ENCODE peak calls at places on chromosomes 7 and 10, in six cellular contexts. One of them, this sample, is unnamed.
A peak's percentile ranks its signal among the peaks of the same experiment; 100 is the strongest.

GRCh38 chr10:98316661-98317060 is 48.7 kb upstream of the LOXL4 start:
- ATAC-seq in GM12878: no peak
- ATAC-seq in K562: no peak
- ATAC-seq in HepG2: no peak
- ATAC-seq in upper lobe of left lung: peak; percentile 50
- ATAC-seq in A549: no peak
- ATAC-seq in this sample: peak; percentile 50

GRCh38 chr7:39673868-39674267 is 50.5 kb downstream of the RALA start:
- ATAC-seq in GM12878: no peak
- ATAC-seq in HepG2: no peak
- ATAC-seq in K562: no peak
- ATAC-seq in upper lobe of left lung: no peak
- ATAC-seq in A549: no peak
- ATAC-seq in this sample: no peak

GRCh38 chr10:123904834-123905409 is 13.3 kb upstream of the CPXM2 start:
- ATAC-seq in upper lobe of left lung: no peak
- ATAC-seq in GM12878: no peak
- ATAC-seq in HepG2: no peak
- ATAC-seq in K562: no peak
- ATAC-seq in A549: no peak
- ATAC-seq in this sample: no peak

GRCh38 chr7:123580406-123581161 is 21.0 kb upstream of the ASB15 start:
- ATAC-seq in GM12878: peak; percentile 89
- ATAC-seq in A549: peak; percentile 96
- ATAC-seq in K562: peak; percentile 96
- ATAC-seq in upper lobe of left lung: peak; percentile 55
- ATAC-seq in HepG2: peak; percentile 96
- ATAC-seq in this sample: no peak

GRCh38 chr10:80158598-80159127 is 26.1 kb downstream of the PLAC9 start:
- ATAC-seq in upper lobe of left lung: peak; percentile 87
- ATAC-seq in HepG2: no peak
- ATAC-seq in K562: peak; percentile 76
- ATAC-seq in GM12878: no peak
- ATAC-seq in A549: peak; percentile 89
- ATAC-seq in this sample: peak; percentile 90

GRCh38 chr10:61882621-61883375 is 18.7 kb upstream of the ARID5B start:
- ATAC-seq in GM12878: peak; percentile 75
- ATAC-seq in A549: no peak
- ATAC-seq in HepG2: no peak
- ATAC-seq in K562: peak; percentile 28
- ATAC-seq in upper lobe of left lung: no peak
- ATAC-seq in this sample: no peak

GRCh38 chr7:12444785-12445184 is 41.1 kb upstream of the VWDE start:
- ATAC-seq in K562: no peak
- ATAC-seq in upper lobe of left lung: no peak
- ATAC-seq in A549: no peak
- ATAC-seq in HepG2: no peak
- ATAC-seq in GM12878: no peak
- ATAC-seq in this sample: no peak

GRCh38 chr7:132509667-132510066 is 66.6 kb downstream of the PLXNA4 start:
- ATAC-seq in HepG2: no peak
- ATAC-seq in upper lobe of left lung: no peak
- ATAC-seq in K562: no peak
- ATAC-seq in A549: no peak
- ATAC-seq in GM12878: no peak
- ATAC-seq in this sample: no peak

GRCh38 chr10:124356706-124357582 is 61.8 kb downstream of the OAT start:
- ATAC-seq in K562: no peak
- ATAC-seq in upper lobe of left lung: no peak
- ATAC-seq in GM12878: no peak
- ATAC-seq in HepG2: no peak
- ATAC-seq in A549: no peak
- ATAC-seq in this sample: no peak

GRCh38 chr7:50711271-50712175 is 71.2 kb downstream of the GRB10 start:
- ATAC-seq in A549: peak; percentile 37
- ATAC-seq in HepG2: no peak
- ATAC-seq in upper lobe of left lung: peak; percentile 53
- ATAC-seq in GM12878: no peak
- ATAC-seq in K562: no peak
- ATAC-seq in this sample: peak; percentile 15

GRCh38 chr10:32033171-32033570 is 23.1 kb downstream of the KIF5B start:
- ATAC-seq in upper lobe of left lung: no peak
- ATAC-seq in HepG2: no peak
- ATAC-seq in A549: no peak
- ATAC-seq in GM12878: no peak
- ATAC-seq in K562: no peak
- ATAC-seq in this sample: no peak

GRCh38 chr7:69880848-69881247 is 282.6 kb downstream of the AUTS2 start:
- ATAC-seq in A549: no peak
- ATAC-seq in K562: no peak
- ATAC-seq in HepG2: no peak
- ATAC-seq in GM12878: peak; percentile 23
- ATAC-seq in upper lobe of left lung: no peak
- ATAC-seq in this sample: no peak

GRCh38 chr7:64625114-64626082 is 40.5 kb upstream of the ZNF107 start:
- ATAC-seq in HepG2: no peak
- ATAC-seq in GM12878: peak; percentile 43
- ATAC-seq in A549: no peak
- ATAC-seq in K562: peak; percentile 66
- ATAC-seq in upper lobe of left lung: no peak
- ATAC-seq in this sample: no peak

GRCh38 chr7:20541615-20542349 is 73.7 kb upstream of the ABCB5 start:
- ATAC-seq in GM12878: peak; percentile 60
- ATAC-seq in K562: no peak
- ATAC-seq in A549: no peak
- ATAC-seq in upper lobe of left lung: no peak
- ATAC-seq in HepG2: no peak
- ATAC-seq in this sample: no peak

GRCh38 chr7:40474790-40475680 is 340.2 kb downstream of the SUGCT start:
- ATAC-seq in upper lobe of left lung: no peak
- ATAC-seq in HepG2: no peak
- ATAC-seq in K562: no peak
- ATAC-seq in A549: no peak
- ATAC-seq in GM12878: peak; percentile 85
- ATAC-seq in this sample: no peak

GRCh38 chr10:80596391-80597257 is 58.9 kb downstream of the SH2D4B start:
- ATAC-seq in GM12878: peak; percentile 47
- ATAC-seq in upper lobe of left lung: peak; percentile 65
- ATAC-seq in HepG2: peak; percentile 88
- ATAC-seq in A549: peak; percentile 90
- ATAC-seq in K562: peak; percentile 91
- ATAC-seq in this sample: no peak

GRCh38 chr7:139675127-139676110 is 102.4 kb downstream of the HIPK2 start:
- ATAC-seq in GM12878: peak; percentile 15
- ATAC-seq in K562: no peak
- ATAC-seq in HepG2: peak; percentile 94
- ATAC-seq in A549: no peak
- ATAC-seq in upper lobe of left lung: no peak
- ATAC-seq in this sample: no peak

GRCh38 chr10:31296754-31297153 is 22.3 kb upstream of the ZEB1 start:
- ATAC-seq in upper lobe of left lung: no peak
- ATAC-seq in K562: no peak
- ATAC-seq in A549: no peak
- ATAC-seq in GM12878: no peak
- ATAC-seq in HepG2: no peak
- ATAC-seq in this sample: no peak

GRCh38 chr10:84334806-84335205 is 6.4 kb downstream of the CCSER2 start:
- ATAC-seq in HepG2: no peak
- ATAC-seq in GM12878: no peak
- ATAC-seq in upper lobe of left lung: no peak
- ATAC-seq in K562: no peak
- ATAC-seq in A549: no peak
- ATAC-seq in this sample: no peak

GRCh38 chr10:119896937-119897336 is 4.4 kb downstream of the SEC23IP start:
- ATAC-seq in upper lobe of left lung: no peak
- ATAC-seq in GM12878: no peak
- ATAC-seq in HepG2: peak; percentile 12
- ATAC-seq in A549: no peak
- ATAC-seq in K562: no peak
- ATAC-seq in this sample: no peak

GRCh38 chr7:66894463-66895080 is 26.5 kb upstream of the TMEM248 start:
- ATAC-seq in K562: peak; percentile 77
- ATAC-seq in HepG2: no peak
- ATAC-seq in A549: no peak
- ATAC-seq in GM12878: peak; percentile 74
- ATAC-seq in upper lobe of left lung: no peak
- ATAC-seq in this sample: no peak

GRCh38 chr10:78630944-78631838 is 437.6 kb upstream of the ZMIZ1 start:
- ATAC-seq in K562: no peak
- ATAC-seq in HepG2: no peak
- ATAC-seq in upper lobe of left lung: peak; percentile 64
- ATAC-seq in GM12878: peak; percentile 54
- ATAC-seq in A549: no peak
- ATAC-seq in this sample: no peak

GRCh38 chr10:77431980-77432379 is 205.6 kb downstream of the KCNMA1 start:
- ATAC-seq in GM12878: no peak
- ATAC-seq in A549: no peak
- ATAC-seq in HepG2: no peak
- ATAC-seq in K562: no peak
- ATAC-seq in upper lobe of left lung: no peak
- ATAC-seq in this sample: no peak

DNA sequence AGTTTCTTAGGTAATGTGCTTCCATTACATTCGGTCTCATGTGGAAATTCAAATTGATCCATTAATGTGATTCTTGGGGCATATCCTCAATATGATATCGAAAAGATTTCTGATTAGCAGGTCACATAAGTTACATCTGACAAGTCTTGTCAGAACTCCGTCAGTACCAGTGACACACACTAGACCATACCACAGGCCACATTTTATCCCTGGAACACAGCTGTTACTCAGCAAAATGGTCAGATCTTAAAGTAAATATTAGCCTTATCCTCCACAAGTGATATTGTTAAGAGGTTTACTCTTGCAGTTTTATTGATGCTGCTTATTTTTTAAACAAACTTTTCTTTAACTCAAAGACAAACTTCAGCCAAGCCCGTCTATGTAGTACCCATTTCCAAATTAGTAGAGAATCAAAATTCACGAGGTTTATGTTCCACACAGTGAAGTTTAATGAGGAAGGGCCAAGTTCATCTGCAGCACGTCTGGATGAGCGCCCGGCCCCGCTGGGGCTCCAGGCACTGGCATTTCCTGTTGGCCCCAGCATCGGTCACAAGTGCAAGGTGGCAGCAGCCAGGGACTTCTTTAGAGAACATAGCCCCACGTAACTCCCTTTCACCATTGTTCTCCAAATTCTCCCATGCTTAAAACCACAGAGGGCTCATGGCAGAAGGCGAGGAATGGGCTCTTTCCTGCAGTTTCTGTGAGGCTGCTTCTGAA is 132.2 kb downstream of the VIPR2 start:
- ATAC-seq in K562: no peak
- ATAC-seq in GM12878: no peak
- ATAC-seq in HepG2: peak; percentile 20
- ATAC-seq in A549: peak; percentile 12
- ATAC-seq in upper lobe of left lung: no peak
- ATAC-seq in this sample: peak; percentile 62
- TF ChIP-seq EP300 in K562: no peak
- TF ChIP-seq EP300 in GM12878: no peak
- TF ChIP-seq EP300 in HepG2: no peak
- TF ChIP-seq EP300 in A549: peak; percentile 34
- TF ChIP-seq EP300 in upper lobe of left lung: no peak
- TF ChIP-seq EP300 in this sample: no peak

DNA sequence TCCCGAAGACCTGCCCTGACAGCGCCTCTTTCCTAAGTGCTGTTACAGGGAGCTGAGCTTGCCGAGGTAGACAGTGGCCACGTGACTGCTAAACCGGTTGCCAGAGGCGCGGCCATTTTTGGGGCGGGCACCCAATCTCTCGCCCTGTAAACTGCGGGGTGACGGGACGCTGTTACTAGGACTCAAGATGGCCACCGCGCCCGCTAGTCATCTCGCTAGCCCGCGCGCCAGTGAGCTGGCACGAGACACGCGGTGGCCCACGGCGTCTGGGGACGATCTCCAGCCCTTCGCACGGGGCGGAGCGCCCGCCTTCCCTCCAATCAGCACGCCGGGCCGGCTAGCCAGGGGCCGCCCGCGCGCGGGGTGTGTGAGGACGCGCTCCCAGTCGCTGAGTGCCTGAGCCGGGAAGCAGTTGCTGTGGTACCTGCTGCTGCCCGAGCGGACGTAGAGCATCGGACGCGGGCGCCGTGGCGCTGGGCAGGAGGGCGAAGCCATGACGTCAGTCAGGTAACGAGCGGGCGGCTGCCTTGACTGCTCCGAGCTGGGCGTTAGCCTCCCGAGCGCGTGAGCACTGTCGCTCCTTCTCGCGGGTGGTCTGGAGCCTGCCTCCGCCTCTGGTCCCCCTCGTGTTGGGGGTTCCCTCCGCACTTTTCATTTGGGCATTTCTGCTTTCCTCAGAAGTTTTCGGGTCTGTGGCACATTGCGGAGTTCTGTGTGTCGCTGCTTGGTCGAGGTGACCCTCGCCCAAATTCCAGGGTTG is 25.5 kb downstream of the ADK start:
- ATAC-seq in K562: peak; percentile 93
- ATAC-seq in A549: peak; percentile 98
- ATAC-seq in upper lobe of left lung: peak; percentile 99
- ATAC-seq in HepG2: peak; percentile 97
- ATAC-seq in GM12878: peak; percentile 95
- ATAC-seq in this sample: peak; percentile 96
- TF ChIP-seq EP300 in K562: no peak
- TF ChIP-seq EP300 in A549: no peak
- TF ChIP-seq EP300 in upper lobe of left lung: no peak
- TF ChIP-seq EP300 in HepG2: peak; percentile 42
- TF ChIP-seq EP300 in GM12878: no peak
- TF ChIP-seq EP300 in this sample: no peak

DNA sequence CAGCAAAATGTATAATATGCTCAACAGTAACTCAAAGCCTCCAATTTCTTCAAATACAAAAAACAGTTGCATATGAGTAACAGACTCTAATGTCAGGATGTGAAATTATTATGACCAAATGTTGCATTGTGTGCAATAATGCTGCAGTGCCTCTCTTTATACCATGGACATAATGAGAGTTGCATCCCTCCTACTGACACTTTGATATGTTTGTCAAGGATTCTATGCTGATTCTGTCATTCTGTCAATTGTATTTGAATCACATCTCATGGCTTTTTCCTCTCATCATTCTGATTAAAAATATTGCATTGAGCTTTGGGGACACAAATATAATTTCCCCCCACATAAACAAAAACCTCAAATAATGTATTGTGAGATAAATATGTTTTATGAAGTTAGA is 84.6 kb upstream of the SGCE start:
- ATAC-seq in A549: no peak
- ATAC-seq in GM12878: no peak
- ATAC-seq in upper lobe of left lung: no peak
- ATAC-seq in HepG2: no peak
- ATAC-seq in K562: no peak
- ATAC-seq in this sample: no peak
- TF ChIP-seq EP300 in A549: no peak
- TF ChIP-seq EP300 in GM12878: no peak
- TF ChIP-seq EP300 in upper lobe of left lung: no peak
- TF ChIP-seq EP300 in HepG2: no peak
- TF ChIP-seq EP300 in K562: no peak
- TF ChIP-seq EP300 in this sample: no peak

GRCh38 chr10:92242910-92243671 is 47.8 kb downstream of the CPEB3 start:
- ATAC-seq in GM12878: peak; percentile 44
- ATAC-seq in upper lobe of left lung: peak; percentile 61
- ATAC-seq in HepG2: peak; percentile 64
- ATAC-seq in A549: peak; percentile 63
- ATAC-seq in K562: peak; percentile 85
- ATAC-seq in this sample: no peak
- TF ChIP-seq EP300 in GM12878: no peak
- TF ChIP-seq EP300 in upper lobe of left lung: no peak
- TF ChIP-seq EP300 in HepG2: no peak
- TF ChIP-seq EP300 in A549: no peak
- TF ChIP-seq EP300 in K562: no peak
- TF ChIP-seq EP300 in this sample: no peak

GRCh38 chr7:43647772-43648643 is 65.1 kb downstream of the STK17A start:
- ATAC-seq in GM12878: peak; percentile 55
- ATAC-seq in HepG2: peak; percentile 9
- ATAC-seq in K562: no peak
- ATAC-seq in A549: peak; percentile 86
- ATAC-seq in upper lobe of left lung: peak; percentile 88
- ATAC-seq in this sample: peak; percentile 91
- TF ChIP-seq EP300 in GM12878: peak; percentile 40
- TF ChIP-seq EP300 in HepG2: no peak
- TF ChIP-seq EP300 in K562: no peak
- TF ChIP-seq EP300 in A549: peak; percentile 60
- TF ChIP-seq EP300 in upper lobe of left lung: no peak
- TF ChIP-seq EP300 in this sample: no peak